ENCODE peak calls at places on chromosomes 16 and 17, in six cellular contexts. F is uterus, R is tibial nerve, J is body of pancreas, I is A549, Z is heart right ventricle. W is an unnamed sample.

GRCh38 chr16:27088216-27088615 is 21.5 kb downstream of the C16orf82 start:
- DNase-seq in R (no peak), J (no peak), F (no peak), Z (no peak), I (no peak), W (no peak)

GRCh38 chr16:12199524-12199923 is 223.0 kb downstream of the SNX29 start:
- DNase-seq in R (no peak), J (no peak), I (no peak), F (no peak), Z (no peak), W (no peak)

GRCh38 chr16:20774703-20775362 is 11.0 kb downstream of the ACSM3 start:
- DNase-seq in Z (peak; percentile 45), J (peak; percentile 77), I (peak; percentile 77), R (no peak), F (no peak), W (no peak)

GRCh38 chr16:58024673-58025350 is 742 bp upstream of the MMP15 start:
- DNase-seq in Z (peak; percentile 52), J (peak; percentile 74), R (no peak), I (peak; percentile 25), F (no peak), W (no peak)

GRCh38 chr17:17067277-17067676 is 25.0 kb downstream of the MPRIP start:
- DNase-seq in Z (no peak), F (no peak), I (peak; percentile 56), R (no peak), J (no peak), W (no peak)

GRCh38 chr16:87238371-87238715 is 78.8 kb downstream of the C16orf95 start:
- DNase-seq in R (no peak), F (no peak), J (no peak), Z (no peak), I (no peak), W (no peak)

GRCh38 chr17:68834328-68834836 is 120.8 kb downstream of the ABCA8 start:
- DNase-seq in R (no peak), F (no peak), J (no peak), Z (no peak), I (no peak), W (no peak)

GRCh38 chr17:18301081-18301480 is 13.7 kb downstream of the TOP3A start:
- DNase-seq in Z (no peak), R (no peak), F (no peak), J (no peak), I (no peak), W (no peak)

GRCh38 chr16:11133344-11133921 is 122.6 kb downstream of the SOCS1 start:
- DNase-seq in I (no peak), F (peak; percentile 78), Z (peak; percentile 60), R (peak; percentile 79), J (peak; percentile 73), W (peak; percentile 92)

GRCh38 chr16:1296688-1297412 is 12.6 kb upstream of the UBE2I start:
- DNase-seq in Z (no peak), I (peak; percentile 80), F (no peak), R (no peak), J (peak; percentile 47), W (no peak)

GRCh38 chr17:30091166-30091670 is 25.4 kb upstream of the NSRP1 start:
- DNase-seq in I (no peak), Z (no peak), J (no peak), F (no peak), R (no peak), W (no peak)

GRCh38 chr16:72876221-72876620 is 171.7 kb downstream of the ZFHX3 start:
- DNase-seq in Z (peak; percentile 65), F (peak; percentile 66), J (no peak), I (no peak), R (peak; percentile 35), W (no peak)

GRCh38 chr17:41383690-41384089 is 1.6 kb upstream of the KRT34 start:
- DNase-seq in J (no peak), Z (no peak), R (no peak), F (no peak), I (no peak), W (no peak)

GRCh38 chr16:31191697-31192428 is 10.7 kb downstream of the PYCARD start:
- DNase-seq in I (no peak), F (no peak), J (no peak), Z (no peak), R (no peak), W (no peak)

GRCh38 chr16:63442246-63442645 is 1406.0 kb upstream of the CDH8 start:
- DNase-seq in R (no peak), F (no peak), J (no peak), Z (no peak), I (no peak), W (no peak)

GRCh38 chr17:181213-182163 is at the start of gene DOC2B:
- DNase-seq in J (peak; percentile 65), Z (peak; percentile 63), F (no peak), I (no peak), R (no peak), W (no peak)

GRCh38 chr16:21646721-21647561 is 5.5 kb downstream of the IGSF6 start:
- DNase-seq in J (no peak), Z (no peak), R (no peak), I (no peak), F (no peak), W (no peak)

GRCh38 chr17:80981062-80981902 is 10.4 kb upstream of the CHMP6 start:
- DNase-seq in J (no peak), Z (peak; percentile 24), R (no peak), I (no peak), F (no peak), W (no peak)

GRCh38 chr17:40093580-40094201 is 6.7 kb downstream of the NR1D1 start:
- DNase-seq in R (no peak), F (peak; percentile 39), I (no peak), Z (no peak), J (no peak), W (no peak)

GRCh38 chr17:64449545-64449944 is 630 bp downstream of the MILR1 start:
- DNase-seq in J (no peak), Z (no peak), F (no peak), I (no peak), R (no peak), W (no peak)

GRCh38 chr17:20263595-20263994 is 203.7 kb downstream of the LGALS9B start:
- DNase-seq in F (no peak), I (peak; percentile 37), J (no peak), R (no peak), Z (no peak), W (no peak)

GRCh38 chr16:27243725-27244362 is 24.7 kb downstream of the NSMCE1 start:
- DNase-seq in R (no peak), J (no peak), F (no peak), I (no peak), Z (no peak), W (peak; percentile 77)

GRCh38 chr17:10003705-10004104 is 98.6 kb upstream of the RCVRN start:
- DNase-seq in I (no peak), Z (no peak), F (no peak), J (no peak), R (no peak), W (no peak)

GRCh38 chr17:63185420-63185819 is 219.4 kb downstream of the TANC2 start:
- DNase-seq in Z (no peak), R (no peak), J (no peak), I (no peak), F (no peak), W (no peak)
- TF ChIP-seq CTCF in Z (no peak), R (no peak), J (no peak), I (no peak), F (no peak), W (no peak)

DNA sequence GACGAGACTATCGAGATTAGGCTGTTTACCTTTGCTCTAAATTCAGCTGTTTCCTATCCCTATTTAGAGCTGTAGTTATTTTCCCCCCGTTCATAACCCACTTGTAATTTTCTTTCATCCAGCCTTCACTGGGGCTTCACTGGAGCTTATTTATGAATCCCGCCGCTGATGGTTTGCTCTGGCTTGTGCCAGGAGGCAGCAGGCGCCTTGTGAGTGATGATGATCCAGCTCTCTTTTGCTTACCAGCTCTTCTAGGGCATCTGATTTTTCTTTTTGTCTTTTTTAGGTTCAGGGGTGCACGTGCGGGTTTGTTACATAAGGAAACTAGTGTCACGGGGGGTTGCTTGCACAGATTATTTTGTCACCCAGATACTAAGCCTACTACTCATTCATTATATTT is 37.4 kb upstream of the CDH13 start:
- DNase-seq in I (no peak), F (no peak), Z (peak; percentile 17), J (no peak), R (no peak), W (no peak)
- H3K4me1 ChIP-seq in I (no peaks in the 10 kb centered on the region), F (no peaks in the 10 kb centered on the region), Z (no peaks in the 10 kb centered on the region), J (no peaks in the 10 kb centered on the region), R (no peaks in the 10 kb centered on the region), W (no peaks in the 10 kb centered on the region)

DNA sequence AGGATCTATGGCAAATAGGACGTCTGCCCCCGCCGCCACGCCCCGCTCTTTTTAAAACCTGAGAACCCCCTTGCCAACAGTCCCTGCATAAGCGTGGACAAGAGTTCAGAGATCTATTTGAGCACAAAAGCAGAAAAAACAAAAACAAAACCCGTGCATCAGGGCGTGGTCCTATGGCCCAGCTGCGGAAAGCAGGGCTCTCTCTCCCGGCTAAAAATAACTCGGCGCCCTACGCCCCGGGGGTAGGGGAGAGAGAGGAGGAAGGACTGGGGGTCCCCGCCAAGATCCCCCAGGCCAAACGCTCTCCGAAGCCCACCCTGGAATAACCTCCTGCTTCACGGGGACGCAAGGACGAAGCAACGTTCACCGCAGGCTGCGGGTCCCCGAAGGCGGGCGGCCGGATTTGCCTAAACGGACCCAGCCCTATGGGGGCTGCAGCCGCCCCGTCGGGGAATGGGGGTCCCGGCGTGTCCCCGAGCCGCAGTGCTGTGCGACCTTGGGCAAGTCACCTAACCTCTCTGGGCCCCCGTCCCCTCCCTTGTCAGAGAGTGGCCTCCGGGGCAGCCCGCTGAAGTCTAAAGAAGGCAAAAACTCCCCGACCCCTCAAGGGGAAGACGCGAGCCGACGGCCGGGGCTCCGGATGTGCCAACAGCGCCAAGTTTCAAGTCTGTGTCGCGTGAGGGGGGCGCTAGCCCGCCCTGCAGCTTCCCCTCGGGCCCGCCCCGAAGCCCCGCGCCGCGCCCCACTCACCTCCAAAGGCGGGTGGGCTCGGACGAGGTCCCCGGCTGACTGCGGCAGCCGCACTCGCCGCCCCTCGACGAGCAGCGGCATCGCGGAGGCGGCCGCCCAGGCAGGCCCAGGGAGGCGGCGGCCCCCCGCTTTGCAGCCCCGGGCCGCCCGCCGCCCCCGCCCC is 477 bp downstream of the NTAN1 start:
- DNase-seq in Z (peak; percentile 69), I (peak; percentile 19), R (no peak), F (peak; percentile 35), J (peak; percentile 58), W (no peak)
- TF ChIP-seq CTCF in Z (no peak), I (peak; percentile 44), R (no peak), F (no peak), J (no peak), W (no peak)

GRCh38 chr17:6509921-6510320 is 46.4 kb downstream of the PITPNM3 start:
- DNase-seq in R (no peak), F (no peak), I (no peak), J (no peak), Z (no peak), W (no peak)
- H3K4me1 ChIP-seq in R (no peaks in the 10 kb centered on the region), F (no peaks in the 10 kb centered on the region), I (peaks cover 54% of the 10 kb centered on the region), J (peaks cover 20% of the 10 kb centered on the region), Z (no peaks in the 10 kb centered on the region), W (peaks cover 37% of the 10 kb centered on the region)

W was measured in vagina.